ENCODE peak calls at places on chromosomes 4 and X, in six cellular contexts. L is activated CD4-positive, alpha-beta T cell treated with anti-CD3 and anti-CD28 coated beads for 1 hour; B is right lobe of liver; O is stimulated activated CD4-positive, alpha-beta T cell treated with anti-CD3 and anti-CD28 coated beads, Interleukin-15, amount 100 ng/mL, for 1 hour; V is activated gamma-delta T cell treated with Interleukin-2 at 50 U/mL for 16 hours; A is Right ventricle myocardium inferior. I is an unnamed sample.

GRCh38 chr4:76301068-76301774 is 5.3 kb upstream of the STBD1 start:
- DNase-seq in L (no peak), B (no peak), O (no peak), V (no peak), A (no peak), I (no peak)

GRCh38 chrX:22060451-22060940 is 28.4 kb downstream of the PHEX start:
- DNase-seq in L (no peak), B (no peak), O (no peak), V (no peak), A (no peak), I (no peak)

GRCh38 chrX:41148553-41148952 is 63.3 kb downstream of the USP9X start:
- DNase-seq in L (no peak), B (no peak), O (no peak), V (no peak), A (no peak), I (no peak)

GRCh38 chrX:43805579-43805978 is 76.7 kb downstream of the MAOB start:
- DNase-seq in L (no peak), B (no peak), O (no peak), V (no peak), A (no peak), I (no peak)

GRCh38 chr4:153789741-153790651 is 1.1 kb upstream of the SFRP2 start:
- DNase-seq in L (no peak), B (no peak), O (no peak), V (no peak), A (peak), I (no peak)

GRCh38 chrX:12825801-12826200 is 34.6 kb downstream of the PRPS2 start:
- DNase-seq in L (no peak), B (no peak), O (no peak), V (no peak), A (no peak), I (no peak)

GRCh38 chr4:154872198-154872597 is 91.1 kb downstream of the RBM46 start:
- DNase-seq in L (no peak), B (no peak), O (no peak), V (no peak), A (no peak), I (no peak)

GRCh38 chr4:1578968-1579833 is 104.9 kb downstream of the FAM53A start:
- DNase-seq in L (peak), B (peak), O (peak), V (peak), A (peak), I (peak)

GRCh38 chr4:89397464-89397863 is 89.9 kb upstream of the GPRIN3 start:
- DNase-seq in L (no peak), B (no peak), O (no peak), V (no peak), A (no peak), I (no peak)

GRCh38 chr4:83772680-83773079 is 236.8 kb downstream of the GPAT3 start:
- DNase-seq in L (no peak), B (no peak), O (no peak), V (no peak), A (no peak), I (no peak)

GRCh38 chrX:119541188-119541587 is 24.0 kb downstream of the STEEP1 start:
- DNase-seq in L (no peak), B (no peak), O (no peak), V (no peak), A (no peak), I (no peak)

GRCh38 chr4:95510877-95511276 is 37.9 kb downstream of the UNC5C start:
- DNase-seq in L (no peak), B (no peak), O (no peak), V (no peak), A (no peak), I (no peak)

GRCh38 chrX:18793601-18794089 is 86.2 kb downstream of the PPEF1 start:
- DNase-seq in L (no peak), B (no peak), O (no peak), V (no peak), A (no peak), I (no peak)

GRCh38 chr4:150570862-150571261 is 11.1 kb upstream of the MAB21L2 start:
- DNase-seq in L (no peak), B (no peak), O (no peak), V (no peak), A (no peak), I (no peak)

GRCh38 chrX:97387004-97387403 is 503.3 kb downstream of the RPA4 start:
- DNase-seq in L (no peak), B (no peak), O (no peak), V (no peak), A (no peak), I (no peak)

GRCh38 chrX:23901805-23902204 is 5.9 kb downstream of the APOO start:
- DNase-seq in L (no peak), B (no peak), O (no peak), V (peak), A (no peak), I (peak)

GRCh38 chr4:2852481-2852881 is 8.8 kb downstream of the ADD1 start:
- DNase-seq in L (no peak), B (no peak), O (no peak), V (no peak), A (no peak), I (no peak)

GRCh38 chr4:186485621-186486062 is 69.7 kb downstream of the MTNR1A start:
- DNase-seq in L (no peak), B (no peak), O (no peak), V (no peak), A (no peak), I (no peak)

GRCh38 chr4:8732681-8733243 is 138.9 kb downstream of the HMX1 start:
- DNase-seq in L (no peak), B (no peak), O (no peak), V (no peak), A (no peak), I (no peak)

GRCh38 chr4:84530871-84531270 is 31.8 kb upstream of the NKX6-1 start:
- DNase-seq in L (no peak), B (no peak), O (no peak), V (no peak), A (no peak), I (no peak)

GRCh38 chr4:158121203-158121586 is 51.6 kb downstream of the GASK1B start:
- DNase-seq in L (no peak), B (no peak), O (no peak), V (no peak), A (no peak), I (no peak)

GRCh38 chrX:111823068-111823467 is 52.9 kb upstream of the TRPC5OS start:
- DNase-seq in L (no peak), B (no peak), O (no peak), V (no peak), A (no peak), I (no peak)

GRCh38 chr4:186651624-186652023 is 72.0 kb downstream of the FAT1 start:
- DNase-seq in L (no peak), B (no peak), O (no peak), V (no peak), A (peak), I (no peak)

GRCh38 chrX:143788265-143788664 is 67.7 kb upstream of the SPANXN2 start:
- DNase-seq in L (no peak), B (no peak), O (no peak), V (no peak), A (no peak), I (no peak)

GRCh38 chrX:20007962-20008633 is 17.2 kb upstream of the BCLAF3 start:
- DNase-seq in L (no peak), B (no peak), O (no peak), V (no peak), A (no peak), I (no peak)

GRCh38 chr4:110108960-110109359 is 89.5 kb downstream of the ELOVL6 start:
- DNase-seq in L (no peak), B (no peak), O (no peak), V (no peak), A (no peak), I (no peak)

GRCh38 chrX:20451936-20452335 is 185.2 kb upstream of the RPS6KA3 start:
- DNase-seq in L (no peak), B (no peak), O (no peak), V (no peak), A (no peak), I (no peak)

GRCh38 chr4:47615385-47615784 is 130.3 kb downstream of the ATP10D start:
- DNase-seq in L (no peak), B (no peak), O (no peak), V (no peak), A (no peak), I (no peak)

GRCh38 chr4:5460106-5460801 is 248.1 kb downstream of the EVC2 start:
- DNase-seq in L (no peak), B (no peak), O (no peak), V (no peak), A (no peak), I (no peak)

GRCh38 chr4:1862961-1863296 is 7.0 kb upstream of the LETM1 start:
- DNase-seq in L (no peak), B (no peak), O (no peak), V (no peak), A (no peak), I (no peak)

GRCh38 chr4:139030614-139031235 is 15.1 kb downstream of the NOCT start:
- DNase-seq in L (peak), B (no peak), O (peak), V (peak), A (no peak), I (peak)

GRCh38 chr4:27407616-27408015 is 547.0 kb downstream of the STIM2 start:
- DNase-seq in L (no peak), B (no peak), O (no peak), V (no peak), A (no peak), I (no peak)

GRCh38 chr4:64715741-64716140 is 306.5 kb upstream of the TECRL start:
- DNase-seq in L (no peak), B (no peak), O (no peak), V (no peak), A (no peak), I (no peak)

GRCh38 chr4:165630671-165631070 is 242.4 kb upstream of the TLL1 start:
- DNase-seq in L (no peak), B (no peak), O (no peak), V (no peak), A (no peak), I (no peak)

GRCh38 chr4:98094118-98094517 is 49.2 kb downstream of the STPG2 start:
- DNase-seq in L (no peak), B (no peak), O (no peak), V (no peak), A (no peak), I (no peak)

GRCh38 chr4:76607846-76608245 is 172.8 kb downstream of the SHROOM3 start:
- DNase-seq in L (no peak), B (no peak), O (no peak), V (no peak), A (no peak), I (no peak)

GRCh38 chr4:121594796-121595526 is 101.8 kb downstream of the ANXA5 start:
- DNase-seq in L (no peak), B (no peak), O (no peak), V (no peak), A (no peak), I (no peak)